ENCODE peak calls at places on chromosomes 12 and 14, in four cellular contexts. C, L, P and N are unnamed samples.

GRCh38 chr14:101773378-101773777 is 11.9 kb downstream of the PPP2R5C start:
- DNase-seq in P (no peak), C (no peak), L (no peak), N (no peak)

GRCh38 chr12:123131291-123131831 is 19.5 kb downstream of the PITPNM2 start:
- DNase-seq in L (peak; percentile 42), P (no peak), C (no peak), N (no peak)

GRCh38 chr12:95790025-95790911 is at the start of gene NTN4:
- DNase-seq in L (peak; percentile 33), P (peak; percentile 41), C (peak; percentile 54), N (peak; percentile 26)

GRCh38 chr14:93106541-93107156 is 9.1 kb downstream of the ITPK1 start:
- DNase-seq in P (no peak), L (no peak), C (no peak), N (no peak)

GRCh38 chr14:99260652-99261551 is 11.1 kb downstream of the BCL11B start:
- DNase-seq in P (no peak), L (no peak), C (no peak), N (no peak)

GRCh38 chr12:48351022-48351708 is 446 bp upstream of the ZNF641 start:
- DNase-seq in C (peak; percentile 72), P (peak; percentile 66), L (peak; percentile 87), N (peak; percentile 66)

GRCh38 chr14:77303417-77304156 is 17.1 kb downstream of the POMT2 start:
- DNase-seq in C (no peak), L (peak; percentile 97), P (peak; percentile 95), N (peak; percentile 97)

GRCh38 chr12:72075401-72075800 is 136.8 kb downstream of the TPH2 start:
- DNase-seq in L (no peak), C (no peak), P (no peak), N (no peak)

GRCh38 chr12:57418255-57418654 is 12.6 kb downstream of the R3HDM2 start:
- DNase-seq in L (no peak), P (no peak), C (no peak), N (no peak)

GRCh38 chr12:67681145-67681778 is 32.7 kb downstream of the DYRK2 start:
- DNase-seq in L (peak; percentile 94), C (no peak), P (peak; percentile 95), N (peak; percentile 97)

GRCh38 chr14:66619952-66620351 is 112.0 kb downstream of the GPHN start:
- DNase-seq in P (no peak), C (no peak), L (no peak), N (no peak)

GRCh38 chr14:95432152-95433093 is 84.0 kb downstream of the SYNE3 start:
- DNase-seq in C (peak; percentile 69), L (peak; percentile 47), P (peak; percentile 39), N (peak; percentile 25)

GRCh38 chr14:59918824-59919581 is 941 bp upstream of the LRRC9 start:
- DNase-seq in P (peak; percentile 55), C (peak; percentile 51), L (peak; percentile 65), N (peak; percentile 49)

GRCh38 chr12:71071466-71072097 is 86.2 kb downstream of the TSPAN8 start:
- DNase-seq in L (no peak), P (no peak), C (no peak), N (peak; percentile 87)

GRCh38 chr12:100926669-100927248 is 132.2 kb downstream of the ANO4 start:
- DNase-seq in P (peak; percentile 33), C (peak; percentile 56), L (peak; percentile 50), N (peak; percentile 35)

GRCh38 chr12:27133022-27133590 is 50.7 kb upstream of the C12orf71 start:
- DNase-seq in P (no peak), L (no peak), C (no peak), N (no peak)

GRCh38 chr12:64836856-64837255 is 12.4 kb downstream of the TBC1D30 start:
- DNase-seq in C (no peak), P (no peak), L (no peak), N (no peak)

DNA sequence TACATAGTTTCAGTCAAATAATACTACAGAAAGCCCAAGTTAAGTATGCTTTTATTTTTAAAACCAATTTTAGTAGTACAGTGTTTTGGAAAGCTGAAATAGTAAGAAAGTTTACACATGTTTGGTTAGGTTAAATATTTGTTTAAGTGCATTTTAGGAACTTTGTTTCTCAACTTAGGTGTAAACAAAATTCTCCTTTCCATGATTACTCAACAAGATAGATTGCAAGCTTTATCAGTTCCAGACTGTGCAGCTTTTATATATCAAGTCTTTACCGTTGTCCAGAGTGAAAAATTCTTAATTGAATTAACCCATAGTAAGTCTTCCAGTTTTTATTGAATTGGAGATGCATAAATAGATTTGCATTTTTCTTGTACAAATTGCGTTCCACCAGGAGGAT is 45.1 kb downstream of the PIWIL1 start:
- DNase-seq in L (no peak), C (no peak), P (no peak), N (no peak)
- H3K4me3 ChIP-seq in L (no peak overlapping the region), C (no peak overlapping the region), P (no peak overlapping the region), N (no peak overlapping the region)

DNA sequence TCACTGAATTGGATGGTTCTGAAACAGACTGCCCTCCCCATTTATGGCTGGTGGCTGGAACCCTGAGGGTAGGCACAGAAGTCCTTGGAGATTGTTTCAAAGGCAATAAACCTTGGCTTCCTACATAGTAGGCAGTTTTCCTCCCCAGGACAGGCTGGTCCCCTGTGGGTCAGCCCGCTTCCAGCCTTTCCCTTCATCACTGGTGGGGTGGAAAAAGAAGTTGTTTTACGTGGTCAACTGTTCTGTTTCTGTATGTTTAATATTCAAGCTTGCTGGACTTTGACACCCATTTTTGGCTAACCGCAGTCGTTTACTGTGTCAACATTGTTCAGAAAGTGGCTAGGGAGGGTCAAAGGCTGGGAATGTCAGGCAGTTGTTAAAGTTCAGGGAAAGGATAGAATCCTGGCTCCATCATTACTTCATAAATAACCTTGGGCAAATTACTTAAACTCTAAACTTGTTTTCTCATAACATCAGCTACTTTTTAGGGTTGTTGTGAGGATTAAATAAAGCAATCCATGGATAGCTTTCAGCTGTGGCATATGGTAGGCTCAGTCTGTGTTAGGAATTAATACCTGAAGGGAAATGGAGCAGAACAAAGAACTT is 2.4 kb downstream of the KLHDC2 start:
- DNase-seq in P (peak; percentile 47), L (peak; percentile 76), C (no peak), N (peak; percentile 25)
- H3K4me3 ChIP-seq in P (no peak overlapping the region), L (peak overlapping the region; percentile 96), C (no peak overlapping the region), N (peak overlapping the region; percentile 90)

GRCh38 chr12:132601171-132601883 is 9.1 kb downstream of the LRCOL1 start:
- DNase-seq in L (no peak), C (no peak), P (no peak), N (no peak)
- H3K4me3 ChIP-seq in L (no peak overlapping the region), C (no peak overlapping the region), P (no peak overlapping the region), N (no peak overlapping the region)

GRCh38 chr12:6921996-6922935 is 5.5 kb upstream of the ATN1 start:
- DNase-seq in P (no peak), L (no peak), C (no peak), N (no peak)
- H3K4me3 ChIP-seq in P (no peak overlapping the region), L (no peak overlapping the region), C (no peak overlapping the region), N (no peak overlapping the region)

GRCh38 chr12:66189476-66189823 is 436 bp downstream of the IRAK3 start:
- DNase-seq in C (no peak), L (peak; percentile 22), P (no peak), N (peak; percentile 24)
- H3K4me3 ChIP-seq in C (peak overlapping the region; percentile 30), L (peak overlapping the region; percentile 82), P (peak overlapping the region; percentile 18), N (peak overlapping the region; percentile 68)

DNA sequence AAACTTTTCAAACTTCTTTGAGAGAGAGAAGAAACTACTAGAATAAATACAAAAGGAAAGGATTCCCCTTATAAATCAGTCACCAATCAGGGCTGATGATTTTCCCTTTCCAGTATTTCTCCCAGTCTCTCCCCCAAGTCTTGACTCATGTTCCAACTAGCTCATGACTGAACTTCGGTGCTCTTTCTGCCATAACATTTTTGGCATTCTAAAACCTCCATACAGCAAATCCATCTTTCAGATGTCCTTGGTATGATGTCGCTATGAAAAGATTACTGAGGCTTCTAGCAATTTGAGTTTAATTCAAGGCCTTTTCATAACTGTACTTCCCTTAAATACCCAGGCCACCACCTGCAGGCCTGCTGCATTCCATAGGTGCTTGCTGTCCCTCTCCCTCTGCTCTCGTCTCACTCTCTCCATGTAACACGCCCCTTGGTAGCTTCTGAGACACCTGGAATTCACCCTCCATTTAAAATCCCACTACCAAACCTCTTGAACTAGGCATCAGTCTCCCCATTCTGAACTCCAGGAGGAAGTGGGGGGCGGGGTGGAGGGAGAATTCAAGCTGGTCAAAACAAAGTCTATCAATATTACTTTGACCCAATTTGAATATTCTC is 2.4 kb downstream of the PRKD1 start:
- DNase-seq in C (no peak), P (peak; percentile 51), L (peak; percentile 64), N (peak; percentile 68)
- H3K4me3 ChIP-seq in C (peak overlapping the region; percentile 99), P (peak overlapping the region; percentile 87), L (no peak overlapping the region), N (peak overlapping the region; percentile 96)

GRCh38 chr14:74241611-74242005 is 2.4 kb downstream of the VSX2 start:
- DNase-seq in C (no peak), P (no peak), L (no peak), N (no peak)
- H3K4me3 ChIP-seq in C (peak overlapping the region; percentile 14), P (no peak overlapping the region), L (no peak overlapping the region), N (no peak overlapping the region)

DNA sequence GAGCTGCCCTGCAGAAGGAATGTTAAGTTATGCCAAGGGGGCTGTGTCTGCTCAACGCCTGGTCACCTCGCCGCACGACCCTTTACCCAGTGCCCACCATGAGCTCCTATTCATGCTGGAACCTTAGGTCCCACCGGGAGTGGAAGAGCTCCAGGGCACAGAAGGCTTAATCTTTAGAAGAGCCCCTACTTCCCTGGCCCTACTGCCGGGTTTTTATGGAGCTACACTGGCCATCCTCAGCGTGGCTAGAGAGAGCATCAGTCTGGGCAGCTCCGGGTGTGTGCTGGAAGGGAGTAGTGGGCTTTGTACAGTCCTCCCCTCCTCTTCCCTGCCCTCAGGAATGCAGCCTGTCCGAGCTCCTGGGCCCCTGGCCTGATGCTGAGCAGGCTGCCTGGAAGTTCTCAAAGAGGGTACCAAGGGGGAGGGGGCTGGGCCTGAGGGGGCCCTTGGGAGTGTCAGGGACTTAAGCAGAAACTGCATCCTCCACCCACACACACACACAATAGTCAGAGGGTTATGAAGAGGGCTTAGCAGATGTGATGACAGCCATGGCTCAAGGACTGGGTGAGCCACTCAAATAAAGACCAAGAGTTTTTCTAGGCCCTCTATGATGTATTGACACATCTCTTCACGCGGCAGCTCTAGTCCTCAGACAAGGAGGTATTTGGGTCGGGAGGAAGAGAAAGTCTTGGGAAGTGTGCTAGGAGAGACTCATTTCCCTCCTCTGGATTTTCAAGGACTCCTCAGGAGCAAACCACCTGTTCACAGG is 16.4 kb upstream of the FIGNL2 start:
- DNase-seq in C (peak; percentile 94), L (no peak), P (no peak), N (peak; percentile 10)
- H3K4me3 ChIP-seq in C (peak overlapping the region; percentile 28), L (no peak overlapping the region), P (peak overlapping the region; percentile 30), N (no peak overlapping the region)

DNA sequence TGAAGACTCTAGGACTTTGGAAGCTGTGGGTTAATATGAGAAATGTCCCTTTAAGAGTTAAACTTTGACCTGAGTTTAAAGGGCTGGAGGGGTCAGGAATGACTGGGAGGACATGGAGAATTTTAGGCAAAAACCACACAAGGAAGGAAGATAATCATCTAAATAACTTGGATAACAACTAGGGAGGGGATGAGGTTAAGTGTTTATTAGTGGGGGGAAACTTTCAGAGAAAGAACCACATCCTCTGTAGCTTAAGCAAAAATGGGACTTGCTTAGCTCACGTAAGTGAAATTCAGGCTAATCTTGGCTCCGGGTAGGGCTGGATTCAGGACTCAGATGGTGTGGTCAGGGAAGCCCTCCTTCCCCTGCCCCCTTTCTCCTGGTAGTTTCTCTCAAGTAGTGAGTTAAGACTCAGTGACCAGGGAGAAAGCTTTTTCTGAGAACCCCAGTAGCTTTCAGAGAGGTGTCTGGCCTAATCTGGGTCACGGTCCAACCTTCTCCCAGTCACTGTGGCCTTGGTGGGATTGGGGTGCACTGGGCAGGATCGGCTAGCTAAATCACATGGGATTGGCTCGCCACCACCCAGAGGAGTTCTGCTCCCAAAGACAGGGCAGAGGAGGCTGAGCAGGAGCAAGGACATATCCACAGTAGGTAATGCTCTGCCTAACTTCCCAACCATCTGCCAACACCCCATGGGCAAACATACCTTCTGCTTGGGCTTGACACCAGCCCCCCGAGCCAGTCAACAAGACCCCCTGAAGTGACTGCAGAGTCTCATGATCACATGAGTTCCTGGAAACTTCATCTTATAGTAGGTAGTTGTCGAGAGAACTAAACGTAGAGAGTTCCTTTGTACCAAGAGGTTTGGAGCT is 52.8 kb downstream of the ARF6 start:
- DNase-seq in P (no peak), L (no peak), C (no peak), N (no peak)
- H3K4me3 ChIP-seq in P (no peak overlapping the region), L (no peak overlapping the region), C (no peak overlapping the region), N (no peak overlapping the region)

GRCh38 chr12:56300644-56301464 is 724 bp upstream of the CS start:
- DNase-seq in C (no peak), L (no peak), P (no peak), N (no peak)
- H3K4me3 ChIP-seq in C (peak overlapping the region; percentile 14), L (peak overlapping the region; percentile 90), P (peak overlapping the region; percentile 95), N (peak overlapping the region; percentile 97)